ENCODE peak calls at places on chromosome 3, in seven cellular contexts. One of them, this sample, is unnamed.

GRCh38 chr3:148975277-148975676 is 16.1 kb upstream of the GYG1 start:
- DNase-seq in K562: no peak
- DNase-seq in GM12878: no peak
- DNase-seq in H1: no peak
- DNase-seq in HepG2: no peak
- DNase-seq in HCT116: no peak
- DNase-seq in SK-N-SH: no peak
- DNase-seq in this sample: no peak

GRCh38 chr3:69232447-69232846 is 110.1 kb upstream of the LMOD3 start:
- DNase-seq in K562: no peak
- DNase-seq in GM12878: no peak
- DNase-seq in H1: no peak
- DNase-seq in HepG2: no peak
- DNase-seq in HCT116: no peak
- DNase-seq in SK-N-SH: no peak
- DNase-seq in this sample: no peak

GRCh38 chr3:181176610-181177009 is 187.1 kb upstream of the DNAJC19 start:
- DNase-seq in K562: peak; percentile 30
- DNase-seq in GM12878: peak; percentile 7
- DNase-seq in H1: no peak
- DNase-seq in HepG2: peak; percentile 41
- DNase-seq in HCT116: peak; percentile 26
- DNase-seq in SK-N-SH: peak; percentile 55
- DNase-seq in this sample: peak; percentile 73

GRCh38 chr3:50445919-50446318 is 57.5 kb downstream of the CACNA2D2 start:
- DNase-seq in K562: no peak
- DNase-seq in GM12878: no peak
- DNase-seq in H1: no peak
- DNase-seq in HepG2: peak; percentile 84
- DNase-seq in HCT116: no peak
- DNase-seq in SK-N-SH: no peak
- DNase-seq in this sample: peak; percentile 81

GRCh38 chr3:113132571-113132996 is 78.8 kb upstream of the BOC start:
- DNase-seq in K562: no peak
- DNase-seq in GM12878: no peak
- DNase-seq in H1: no peak
- DNase-seq in HepG2: peak; percentile 1
- DNase-seq in HCT116: no peak
- DNase-seq in SK-N-SH: no peak
- DNase-seq in this sample: no peak

GRCh38 chr3:133258358-133258757 is 141.5 kb upstream of the BFSP2 start:
- DNase-seq in K562: no peak
- DNase-seq in GM12878: no peak
- DNase-seq in H1: peak; percentile 1
- DNase-seq in HepG2: no peak
- DNase-seq in HCT116: no peak
- DNase-seq in SK-N-SH: no peak
- DNase-seq in this sample: no peak

GRCh38 chr3:171165499-171165921 is 139.0 kb upstream of the SLC2A2 start:
- DNase-seq in K562: no peak
- DNase-seq in GM12878: no peak
- DNase-seq in H1: no peak
- DNase-seq in HepG2: no peak
- DNase-seq in HCT116: no peak
- DNase-seq in SK-N-SH: no peak
- DNase-seq in this sample: no peak

GRCh38 chr3:58563386-58564035 is 13.7 kb downstream of the FAM107A start:
- DNase-seq in K562: no peak
- DNase-seq in GM12878: no peak
- DNase-seq in H1: no peak
- DNase-seq in HepG2: peak; percentile 53
- DNase-seq in HCT116: no peak
- DNase-seq in SK-N-SH: no peak
- DNase-seq in this sample: peak; percentile 23

GRCh38 chr3:127490271-127491023 is 100.1 kb downstream of the TPRA1 start:
- DNase-seq in K562: no peak
- DNase-seq in GM12878: no peak
- DNase-seq in H1: no peak
- DNase-seq in HepG2: no peak
- DNase-seq in HCT116: no peak
- DNase-seq in SK-N-SH: no peak
- DNase-seq in this sample: no peak

GRCh38 chr3:113495035-113495434 is 19.9 kb downstream of the SPICE1 start:
- DNase-seq in K562: peak; percentile 16
- DNase-seq in GM12878: no peak
- DNase-seq in H1: no peak
- DNase-seq in HepG2: peak; percentile 34
- DNase-seq in HCT116: peak; percentile 23
- DNase-seq in SK-N-SH: no peak
- DNase-seq in this sample: peak; percentile 71

GRCh38 chr3:66303556-66303955 is 82.8 kb downstream of the SLC25A26 start:
- DNase-seq in K562: no peak
- DNase-seq in GM12878: no peak
- DNase-seq in H1: no peak
- DNase-seq in HepG2: no peak
- DNase-seq in HCT116: no peak
- DNase-seq in SK-N-SH: no peak
- DNase-seq in this sample: no peak

GRCh38 chr3:99938270-99938955 is 120.8 kb downstream of the CMSS1 start:
- DNase-seq in K562: no peak
- DNase-seq in GM12878: no peak
- DNase-seq in H1: no peak
- DNase-seq in HepG2: no peak
- DNase-seq in HCT116: no peak
- DNase-seq in SK-N-SH: no peak
- DNase-seq in this sample: no peak

GRCh38 chr3:136612512-136612911 is 139.7 kb downstream of the STAG1 start:
- DNase-seq in K562: no peak
- DNase-seq in GM12878: no peak
- DNase-seq in H1: no peak
- DNase-seq in HepG2: no peak
- DNase-seq in HCT116: no peak
- DNase-seq in SK-N-SH: no peak
- DNase-seq in this sample: no peak

GRCh38 chr3:66744521-66744920 is 243.7 kb upstream of the LRIG1 start:
- DNase-seq in K562: no peak
- DNase-seq in GM12878: no peak
- DNase-seq in H1: no peak
- DNase-seq in HepG2: no peak
- DNase-seq in HCT116: no peak
- DNase-seq in SK-N-SH: no peak
- DNase-seq in this sample: no peak

GRCh38 chr3:174775603-174776002 is 83.5 kb upstream of the NAALADL2 start:
- DNase-seq in K562: no peak
- DNase-seq in GM12878: no peak
- DNase-seq in H1: no peak
- DNase-seq in HepG2: no peak
- DNase-seq in HCT116: no peak
- DNase-seq in SK-N-SH: no peak
- DNase-seq in this sample: no peak

GRCh38 chr3:16187213-16187790 is 12.8 kb downstream of the GALNT15 start:
- DNase-seq in K562: no peak
- DNase-seq in GM12878: no peak
- DNase-seq in H1: no peak
- DNase-seq in HepG2: no peak
- DNase-seq in HCT116: no peak
- DNase-seq in SK-N-SH: no peak
- DNase-seq in this sample: no peak

GRCh38 chr3:29283739-29284138 is 2.9 kb downstream of the RBMS3 start:
- DNase-seq in K562: no peak
- DNase-seq in GM12878: no peak
- DNase-seq in H1: no peak
- DNase-seq in HepG2: no peak
- DNase-seq in HCT116: no peak
- DNase-seq in SK-N-SH: no peak
- DNase-seq in this sample: no peak

GRCh38 chr3:47910777-47911440 is 105.3 kb downstream of the MAP4 start:
- DNase-seq in K562: peak; percentile 72
- DNase-seq in GM12878: no peak
- DNase-seq in H1: peak; percentile 10
- DNase-seq in HepG2: peak; percentile 14
- DNase-seq in HCT116: peak; percentile 81
- DNase-seq in SK-N-SH: peak; percentile 16
- DNase-seq in this sample: no peak

GRCh38 chr3:153268564-153269279 is 106.7 kb downstream of the RAP2B start:
- DNase-seq in K562: no peak
- DNase-seq in GM12878: no peak
- DNase-seq in H1: no peak
- DNase-seq in HepG2: no peak
- DNase-seq in HCT116: no peak
- DNase-seq in SK-N-SH: no peak
- DNase-seq in this sample: no peak

GRCh38 chr3:113329757-113330156 is 111.5 kb downstream of the CFAP44 start:
- DNase-seq in K562: no peak
- DNase-seq in GM12878: no peak
- DNase-seq in H1: no peak
- DNase-seq in HepG2: no peak
- DNase-seq in HCT116: no peak
- DNase-seq in SK-N-SH: no peak
- DNase-seq in this sample: no peak

GRCh38 chr3:104362319-104362718 is 1004.4 kb upstream of the ALCAM start:
- DNase-seq in K562: no peak
- DNase-seq in GM12878: no peak
- DNase-seq in H1: no peak
- DNase-seq in HepG2: no peak
- DNase-seq in HCT116: no peak
- DNase-seq in SK-N-SH: no peak
- DNase-seq in this sample: no peak

GRCh38 chr3:104360038-104360437 is 1006.7 kb upstream of the ALCAM start:
- DNase-seq in K562: no peak
- DNase-seq in GM12878: no peak
- DNase-seq in H1: no peak
- DNase-seq in HepG2: no peak
- DNase-seq in HCT116: no peak
- DNase-seq in SK-N-SH: no peak
- DNase-seq in this sample: no peak

GRCh38 chr3:104353951-104354350 is 1012.8 kb upstream of the ALCAM start:
- DNase-seq in K562: no peak
- DNase-seq in GM12878: no peak
- DNase-seq in H1: no peak
- DNase-seq in HepG2: no peak
- DNase-seq in HCT116: no peak
- DNase-seq in SK-N-SH: no peak
- DNase-seq in this sample: no peak

DNA sequence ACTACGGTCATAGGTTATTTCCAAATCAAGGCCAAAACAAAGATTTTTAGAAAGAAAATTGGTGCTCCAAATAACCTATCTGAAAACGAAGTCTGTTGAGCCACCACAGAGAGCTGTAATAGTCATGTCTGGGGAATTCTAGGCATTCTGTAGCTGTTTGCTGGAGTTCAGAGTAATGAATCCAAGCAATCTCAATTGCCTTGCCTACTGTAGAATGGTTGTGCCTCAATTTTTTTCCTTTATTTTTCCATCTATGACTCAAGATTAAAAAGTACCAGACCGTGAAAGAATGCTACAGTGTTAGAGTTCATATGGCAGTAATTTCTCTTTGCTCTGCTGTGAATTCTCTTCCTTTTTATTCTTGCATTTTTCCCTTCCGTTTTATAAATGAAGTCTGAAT is 1007.2 kb upstream of the ALCAM start:
- DNase-seq in K562: no peak
- DNase-seq in GM12878: no peak
- DNase-seq in H1: no peak
- DNase-seq in HepG2: no peak
- DNase-seq in HCT116: no peak
- DNase-seq in SK-N-SH: no peak
- DNase-seq in this sample: no peak
- TF ChIP-seq JUND in K562: no peak
- TF ChIP-seq JUND in GM12878: no peak
- TF ChIP-seq JUND in H1: no peak
- TF ChIP-seq JUND in HepG2: no peak
- TF ChIP-seq JUND in HCT116: no peak
- TF ChIP-seq JUND in SK-N-SH: peak; percentile 85
- TF ChIP-seq JUND in this sample: no peak

GRCh38 chr3:62154457-62155148 is 218.7 kb downstream of the FEZF2 start:
- DNase-seq in K562: no peak
- DNase-seq in GM12878: no peak
- DNase-seq in H1: no peak
- DNase-seq in HepG2: peak; percentile 7
- DNase-seq in HCT116: no peak
- DNase-seq in SK-N-SH: no peak
- DNase-seq in this sample: no peak
- TF ChIP-seq JUND in K562: no peak
- TF ChIP-seq JUND in GM12878: no peak
- TF ChIP-seq JUND in H1: no peak
- TF ChIP-seq JUND in HepG2: no peak
- TF ChIP-seq JUND in HCT116: no peak
- TF ChIP-seq JUND in SK-N-SH: no peak
- TF ChIP-seq JUND in this sample: no peak

DNA sequence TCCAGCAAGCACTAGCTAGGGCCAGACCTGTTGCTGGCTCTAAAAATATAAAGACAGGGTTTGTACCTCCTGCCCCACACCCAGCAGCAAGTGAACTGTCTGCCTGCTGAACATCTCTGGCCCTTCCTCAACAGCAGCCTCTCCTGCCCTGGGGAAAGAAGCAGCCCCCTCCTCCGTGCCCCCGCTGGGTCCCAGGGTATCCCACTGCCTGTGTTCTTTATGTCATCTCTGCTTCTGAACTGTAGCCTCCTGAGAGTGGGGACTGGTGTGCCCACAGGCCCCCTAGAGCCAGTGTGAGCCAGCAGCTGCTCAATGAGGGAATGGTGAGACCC is 54.5 kb downstream of the ACAD9 start:
- DNase-seq in K562: no peak
- DNase-seq in GM12878: no peak
- DNase-seq in H1: no peak
- DNase-seq in HepG2: no peak
- DNase-seq in HCT116: no peak
- DNase-seq in SK-N-SH: no peak
- DNase-seq in this sample: no peak
- TF ChIP-seq JUND in K562: no peak
- TF ChIP-seq JUND in GM12878: no peak
- TF ChIP-seq JUND in H1: no peak
- TF ChIP-seq JUND in HepG2: no peak
- TF ChIP-seq JUND in HCT116: no peak
- TF ChIP-seq JUND in SK-N-SH: no peak
- TF ChIP-seq JUND in this sample: no peak

GRCh38 chr3:30438121-30438520 is 168.3 kb upstream of the TGFBR2 start:
- DNase-seq in K562: no peak
- DNase-seq in GM12878: no peak
- DNase-seq in H1: no peak
- DNase-seq in HepG2: no peak
- DNase-seq in HCT116: no peak
- DNase-seq in SK-N-SH: no peak
- DNase-seq in this sample: no peak

GRCh38 chr3:30440147-30440604 is 166.2 kb upstream of the TGFBR2 start:
- DNase-seq in K562: no peak
- DNase-seq in GM12878: no peak
- DNase-seq in H1: no peak
- DNase-seq in HepG2: peak; percentile 58
- DNase-seq in HCT116: no peak
- DNase-seq in SK-N-SH: no peak
- DNase-seq in this sample: no peak

GRCh38 chr3:30439451-30440053 is 166.8 kb upstream of the TGFBR2 start:
- DNase-seq in K562: no peak
- DNase-seq in GM12878: no peak
- DNase-seq in H1: no peak
- DNase-seq in HepG2: no peak
- DNase-seq in HCT116: no peak
- DNase-seq in SK-N-SH: no peak
- DNase-seq in this sample: no peak

GRCh38 chr3:30437172-30437571 is 169.2 kb upstream of the TGFBR2 start:
- DNase-seq in K562: no peak
- DNase-seq in GM12878: no peak
- DNase-seq in H1: no peak
- DNase-seq in HepG2: no peak
- DNase-seq in HCT116: no peak
- DNase-seq in SK-N-SH: no peak
- DNase-seq in this sample: no peak

GRCh38 chr3:30435950-30436349 is 170.5 kb upstream of the TGFBR2 start:
- DNase-seq in K562: no peak
- DNase-seq in GM12878: no peak
- DNase-seq in H1: no peak
- DNase-seq in HepG2: no peak
- DNase-seq in HCT116: no peak
- DNase-seq in SK-N-SH: no peak
- DNase-seq in this sample: no peak
- TF ChIP-seq JUND in K562: no peak
- TF ChIP-seq JUND in GM12878: no peak
- TF ChIP-seq JUND in H1: no peak
- TF ChIP-seq JUND in HepG2: no peak
- TF ChIP-seq JUND in HCT116: no peak
- TF ChIP-seq JUND in SK-N-SH: no peak
- TF ChIP-seq JUND in this sample: no peak